ENCODE peak calls at places on chromosome 11, in seven cellular contexts. N, I, G, Q, M, D and J are unnamed samples.
A peak's percentile ranks its signal among the peaks of the same experiment; 100 is the strongest.

GRCh38 chr11:134751161-134751560 is 339.1 kb upstream of the B3GAT1 start:
- DNase-seq in N (no peak), Q (no peak), I (no peak), M (no peak), D (no peak), G (no peak), J (no peak)

GRCh38 chr11:45832835-45833446 is 14.3 kb upstream of the CRY2 start:
- DNase-seq in M (no peak), I (no peak), N (no peak), D (no peak), G (no peak), Q (no peak), J (no peak)

GRCh38 chr11:102191832-102192231 is 81.6 kb downstream of the YAP1 start:
- DNase-seq in G (no peak), M (no peak), D (no peak), N (no peak), Q (no peak), I (peak; percentile 66), J (no peak)

GRCh38 chr11:122107566-122107965 is 8.4 kb downstream of the BLID start:
- DNase-seq in M (no peak), I (no peak), Q (no peak), G (no peak), D (no peak), N (no peak), J (no peak)

GRCh38 chr11:45818961-45819605 is 14.1 kb downstream of the SLC35C1 start:
- DNase-seq in Q (no peak), D (no peak), G (no peak), M (no peak), N (no peak), I (no peak), J (no peak)

GRCh38 chr11:95897731-95898130 is 26.2 kb downstream of the MTMR2 start:
- DNase-seq in D (no peak), M (no peak), G (no peak), N (no peak), I (no peak), Q (no peak), J (no peak)

GRCh38 chr11:17208257-17208999 is 642 bp upstream of the PIK3C2A start:
- DNase-seq in Q (peak; percentile 33), G (peak; percentile 88), D (peak; percentile 82), M (peak; percentile 84), N (no peak), I (peak; percentile 87), J (peak; percentile 63)

GRCh38 chr11:122230387-122230760 is 114.4 kb upstream of the BLID start:
- DNase-seq in D (no peak), N (no peak), M (no peak), G (no peak), I (no peak), Q (no peak), J (no peak)

GRCh38 chr11:97364047-97364446 is 974.2 kb downstream of the JRKL start:
- DNase-seq in D (no peak), I (no peak), M (no peak), N (no peak), Q (no peak), G (peak; percentile 26), J (no peak)

GRCh38 chr11:19242184-19242932 is 1.6 kb upstream of the E2F8 start:
- DNase-seq in D (no peak), N (no peak), Q (no peak), M (no peak), G (peak; percentile 12), I (no peak), J (peak; percentile 35)

GRCh38 chr11:19421134-19421533 is 180.4 kb upstream of the E2F8 start:
- DNase-seq in G (no peak), M (no peak), I (no peak), Q (no peak), N (no peak), D (no peak), J (no peak)

GRCh38 chr11:77107950-77108349 is 5.3 kb downstream of the OMP start:
- DNase-seq in G (peak; percentile 60), I (peak; percentile 60), N (no peak), M (peak; percentile 73), Q (no peak), D (peak; percentile 36), J (no peak)

GRCh38 chr11:469684-470667 is 19.9 kb downstream of the PTDSS2 start:
- DNase-seq in M (peak; percentile 58), D (no peak), Q (no peak), N (no peak), G (peak; percentile 90), I (peak; percentile 83), J (no peak)
- TF ChIP-seq MAX in M (no peak), D (no peak), Q (no peak), N (no peak), G (no peak), I (no peak), J (no peak)

DNA sequence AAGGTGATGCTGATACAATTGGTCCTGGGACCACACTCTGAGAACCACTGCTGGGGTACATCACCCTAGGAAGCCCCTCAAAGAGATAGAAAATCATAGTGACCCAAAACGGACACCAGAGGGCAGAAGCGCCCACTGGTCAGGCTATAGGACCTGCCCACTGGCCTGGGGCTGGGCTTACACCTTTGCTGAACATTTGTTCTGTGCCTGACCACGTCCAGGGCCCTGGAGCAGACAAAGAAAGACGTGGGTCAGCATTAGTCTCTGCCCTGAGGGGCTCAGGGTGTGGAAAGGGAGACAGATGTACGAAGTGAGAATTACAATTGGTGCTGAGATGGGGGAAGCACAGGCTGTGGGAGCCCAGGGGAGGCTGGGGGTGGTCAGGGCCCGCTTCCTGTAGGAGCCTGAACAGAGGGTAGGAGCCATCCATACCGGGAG is 14.4 kb upstream of the SERPINH1 start:
- DNase-seq in M (peak; percentile 53), G (peak; percentile 77), D (no peak), Q (no peak), N (peak; percentile 85), I (peak; percentile 64), J (peak; percentile 84)
- TF ChIP-seq MAX in M (no peak), G (no peak), D (no peak), Q (no peak), N (no peak), I (no peak), J (no peak)

GRCh38 chr11:113082501-113082900 is 121.3 kb downstream of the NCAM1 start:
- DNase-seq in I (no peak), Q (no peak), G (no peak), D (no peak), N (no peak), M (no peak), J (no peak)
- TF ChIP-seq MAX in I (no peak), Q (no peak), G (no peak), D (no peak), N (no peak), M (no peak), J (no peak)

DNA sequence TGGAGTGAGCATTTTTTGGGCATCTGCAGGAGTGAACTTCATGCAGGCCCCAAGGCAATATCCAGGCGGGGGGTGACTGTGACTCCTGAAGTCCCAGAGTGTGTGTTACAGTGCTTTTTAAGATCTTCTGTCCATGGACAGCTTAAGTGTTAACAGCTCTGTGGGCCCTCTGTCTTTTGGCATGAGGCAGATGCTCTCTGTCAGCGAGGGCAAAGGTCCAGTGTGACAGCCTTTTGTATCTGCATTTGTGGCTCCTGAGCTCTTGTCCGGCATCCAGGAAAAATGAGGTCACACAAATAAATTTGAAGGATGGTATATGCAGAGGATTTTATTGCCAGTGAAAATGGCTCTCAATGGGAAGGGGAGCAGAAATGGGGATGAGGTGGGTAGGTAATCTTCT is 905.8 kb upstream of the TENM4 start:
- DNase-seq in Q (no peak), I (no peak), G (no peak), M (no peak), N (no peak), D (no peak), J (no peak)
- TF ChIP-seq MAX in Q (no peak), I (no peak), G (no peak), M (no peak), N (no peak), D (no peak), J (no peak)

GRCh38 chr11:15590131-15590530 is 475.4 kb downstream of the INSC start:
- DNase-seq in N (no peak), I (no peak), D (no peak), Q (no peak), G (no peak), M (no peak), J (no peak)
- TF ChIP-seq MAX in N (no peak), I (no peak), D (no peak), Q (no peak), G (no peak), M (no peak), J (no peak)